ENCODE peak calls at places on chromosome 15, in four cellular contexts. H is left ventricle myocardium inferior, D is activated B cell treated with CpG ODN at 0.5 μM for 24 hours, X is astrocyte. L is an unnamed sample.

GRCh38 chr15:83784975-83785374 is 131.1 kb downstream of the ADAMTSL3 start:
- DNase-seq in H (no peak), D (no peak), X (peak; percentile 35), L (no peak)

GRCh38 chr15:79084308-79084968 is 6.1 kb downstream of the RASGRF1 start:
- DNase-seq in H (no peak), D (no peak), X (no peak), L (no peak)

GRCh38 chr15:43987924-43988323 is 161.1 kb downstream of the WDR76 start:
- DNase-seq in H (no peak), D (no peak), X (no peak), L (no peak)

GRCh38 chr15:83955806-83956265 is 279.7 kb upstream of the GOLGA6L4 start:
- DNase-seq in H (no peak), D (no peak), X (no peak), L (peak; percentile 32)

GRCh38 chr15:52462806-52463360 is 65.8 kb downstream of the MYO5A start:
- DNase-seq in H (no peak), D (no peak), X (no peak), L (no peak)

GRCh38 chr15:99997112-99997651 is 263.9 kb upstream of the LYSMD4 start:
- DNase-seq in H (no peak), D (no peak), X (no peak), L (no peak)

GRCh38 chr15:32651229-32651837 is 9.8 kb downstream of the SCG5 start:
- DNase-seq in H (no peak), D (no peak), X (no peak), L (peak; percentile 73)

GRCh38 chr15:73777741-73778140 is 24.6 kb upstream of the INSYN1 start:
- DNase-seq in H (no peak), D (no peak), X (no peak), L (no peak)

GRCh38 chr15:63663906-63664305 is 66.7 kb downstream of the FBXL22 start:
- DNase-seq in H (no peak), D (no peak), X (no peak), L (no peak)

GRCh38 chr15:63238181-63238580 is 39.2 kb upstream of the APH1B start:
- DNase-seq in H (no peak), D (no peak), X (no peak), L (no peak)

GRCh38 chr15:39016706-39017105 is 452.1 kb upstream of the RASGRP1 start:
- DNase-seq in H (no peak), D (no peak), X (peak; percentile 96), L (no peak)

GRCh38 chr15:79089890-79090486 is 592 bp downstream of the RASGRF1 start:
- DNase-seq in H (no peak), D (no peak), X (no peak), L (no peak)

GRCh38 chr15:44836094-44836493 is 99.8 kb downstream of the TRIM69 start:
- DNase-seq in H (no peak), D (no peak), X (no peak), L (no peak)

GRCh38 chr15:81274255-81274654 is 49.7 kb downstream of the STARD5 start:
- DNase-seq in H (no peak), D (no peak), X (no peak), L (no peak)

GRCh38 chr15:90818251-90819210 is 49.9 kb upstream of the FURIN start:
- DNase-seq in H (peak; percentile 29), D (peak; percentile 60), X (no peak), L (peak; percentile 65)

GRCh38 chr15:39597336-39597735 is 16.5 kb downstream of the THBS1 start:
- DNase-seq in H (no peak), D (no peak), X (no peak), L (no peak)

GRCh38 chr15:101432982-101433381 is 56.5 kb downstream of the PCSK6 start:
- DNase-seq in H (no peak), D (no peak), X (no peak), L (no peak)

GRCh38 chr15:63600001-63600645 is 2.9 kb downstream of the FBXL22 start:
- DNase-seq in H (no peak), D (no peak), X (no peak), L (no peak)

GRCh38 chr15:40894689-40895308 is 549 bp downstream of the VPS18 start:
- DNase-seq in H (no peak), D (peak; percentile 50), X (peak; percentile 69), L (peak; percentile 70)

GRCh38 chr15:73368301-73369072 is at the start of gene HCN4:
- DNase-seq in H (peak; percentile 47), D (no peak), X (no peak), L (peak; percentile 44)

GRCh38 chr15:59062985-59063384 is 42.0 kb upstream of the CCNB2 start:
- DNase-seq in H (no peak), D (no peak), X (no peak), L (no peak)

GRCh38 chr15:94894056-94894455 is 662.7 kb downstream of the MCTP2 start:
- DNase-seq in H (no peak), D (no peak), X (no peak), L (no peak)

GRCh38 chr15:82647835-82648256 is 683 bp upstream of the CPEB1 start:
- DNase-seq in H (peak; percentile 23), D (peak; percentile 28), X (no peak), L (no peak)

GRCh38 chr15:47987908-47988532 is 132.8 kb upstream of the SLC24A5 start:
- DNase-seq in H (no peak), D (no peak), X (peak; percentile 31), L (peak; percentile 53)

GRCh38 chr15:65796610-65797012 is 4.5 kb upstream of the DENND4A start:
- DNase-seq in H (no peak), D (no peak), X (peak; percentile 65), L (no peak)

GRCh38 chr15:99163271-99164062 is 58.6 kb downstream of the SYNM start:
- DNase-seq in H (no peak), D (no peak), X (peak; percentile 16), L (no peak)

GRCh38 chr15:49379996-49380395 is 43.0 kb upstream of the FGF7 start:
- DNase-seq in H (no peak), D (no peak), X (no peak), L (no peak)

GRCh38 chr15:73851679-73852078 is 21.7 kb upstream of the TBC1D21 start:
- DNase-seq in H (no peak), D (no peak), X (peak; percentile 47), L (peak; percentile 52)

GRCh38 chr15:83396071-83396470 is 51.1 kb upstream of the SH3GL3 start:
- DNase-seq in H (no peak), D (no peak), X (peak; percentile 8), L (no peak)

GRCh38 chr15:38154837-38155236 is 97.8 kb upstream of the SPRED1 start:
- DNase-seq in H (no peak), D (no peak), X (no peak), L (no peak)

GRCh38 chr15:44370830-44371229 is 56.6 kb upstream of the CTDSPL2 start:
- DNase-seq in H (no peak), D (no peak), X (no peak), L (peak; percentile 34)

GRCh38 chr15:71151061-71151460 is 35.8 kb downstream of the THSD4 start:
- DNase-seq in H (no peak), D (no peak), X (peak; percentile 92), L (no peak)

GRCh38 chr15:74809242-74809641 is 3.4 kb upstream of the LMAN1L start:
- DNase-seq in H (no peak), D (no peak), X (no peak), L (no peak)

GRCh38 chr15:31364301-31365031 is 37.8 kb downstream of the KLF13 start:
- DNase-seq in H (peak; percentile 34), D (no peak), X (no peak), L (no peak)

GRCh38 chr15:49035825-49036224 is 10.4 kb downstream of the SECISBP2L start:
- DNase-seq in H (no peak), D (no peak), X (no peak), L (no peak)

GRCh38 chr15:83837946-83838571 is 184.1 kb downstream of the ADAMTSL3 start:
- DNase-seq in H (no peak), D (no peak), X (no peak), L (peak; percentile 28)

GRCh38 chr15:91118796-91119590 is 18.9 kb downstream of the SV2B start:
- DNase-seq in H (no peak), D (no peak), X (no peak), L (no peak)

GRCh38 chr15:97790180-97790579 is 170.3 kb upstream of the ARRDC4 start:
- DNase-seq in H (no peak), D (no peak), X (no peak), L (no peak)

GRCh38 chr15:97786741-97787140 is 173.8 kb upstream of the ARRDC4 start:
- DNase-seq in H (no peak), D (no peak), X (no peak), L (no peak)

GRCh38 chr15:97791824-97792792 is 168.4 kb upstream of the ARRDC4 start:
- DNase-seq in H (no peak), D (no peak), X (no peak), L (no peak)
- TF ChIP-seq CTCF in H (no peak), D (no peak), X (no peak), L (no peak)

GRCh38 chr15:58057559-58057958 is 8.0 kb downstream of the ALDH1A2 start:
- DNase-seq in H (no peak), D (no peak), X (no peak), L (no peak)

GRCh38 chr15:58056015-58056414 is 9.5 kb downstream of the ALDH1A2 start:
- DNase-seq in H (no peak), D (no peak), X (no peak), L (no peak)

GRCh38 chr15:58052334-58052733 is 13.2 kb downstream of the ALDH1A2 start:
- DNase-seq in H (no peak), D (no peak), X (no peak), L (no peak)

GRCh38 chr15:58049520-58050227 is 15.8 kb downstream of the ALDH1A2 start:
- DNase-seq in H (no peak), D (no peak), X (no peak), L (no peak)

GRCh38 chr15:58053236-58054153 is 12.0 kb downstream of the ALDH1A2 start:
- DNase-seq in H (no peak), D (no peak), X (no peak), L (no peak)
- TF ChIP-seq CTCF in H (no peak), D (no peak), X (no peak), L (no peak)

GRCh38 chr15:35741395-35741794 is 195.4 kb upstream of the DPH6 start:
- DNase-seq in H (no peak), D (no peak), X (no peak), L (no peak)
- TF ChIP-seq CTCF in H (no peak), D (no peak), X (no peak), L (no peak)

GRCh38 chr15:29600262-29600661 is 222.0 kb downstream of the TJP1 start:
- DNase-seq in H (no peak), D (no peak), X (no peak), L (no peak)

GRCh38 chr15:29601811-29602210 is 220.5 kb downstream of the TJP1 start:
- DNase-seq in H (no peak), D (no peak), X (peak; percentile 13), L (no peak)

GRCh38 chr15:29593086-29593485 is 229.2 kb downstream of the TJP1 start:
- DNase-seq in H (no peak), D (no peak), X (no peak), L (no peak)

GRCh38 chr15:29593629-29594028 is 228.6 kb downstream of the TJP1 start:
- DNase-seq in H (no peak), D (no peak), X (no peak), L (no peak)

DNA sequence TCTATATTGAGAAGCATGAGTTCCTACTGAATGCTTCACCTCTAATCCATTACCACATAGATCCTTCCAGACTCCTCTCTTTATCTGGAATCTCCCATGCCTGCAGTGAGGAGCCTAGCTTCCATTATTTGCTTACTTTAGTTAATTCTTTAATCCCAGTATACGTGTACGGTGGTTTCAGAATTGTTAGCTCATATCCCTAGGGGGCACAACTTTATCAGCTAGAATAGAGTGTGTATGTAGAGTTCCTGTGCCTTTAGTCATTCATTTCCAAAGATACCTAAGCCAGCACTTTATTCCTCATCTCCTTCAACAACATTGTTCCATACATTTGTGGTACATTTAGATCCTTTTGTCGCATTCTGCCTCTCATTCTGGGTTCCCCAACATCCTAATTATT is 226.0 kb downstream of the TJP1 start:
- DNase-seq in H (no peak), D (no peak), X (peak; percentile 18), L (no peak)
- TF ChIP-seq CTCF in H (no peak), D (no peak), X (peak; percentile 29), L (no peak)